ENCODE peak calls at places on chromosome 13, in eight cellular contexts. One of them, this sample, is unnamed.

GRCh38 chr13:108033800-108034707 is 181.3 kb downstream of the LIG4 start:
- DNase-seq in activated CD8-positive, alpha-beta memory T cell treated with anti-CD3 and anti-CD28 coated beads for 1 hour: no peak
- DNase-seq in AG04450: no peak
- DNase-seq in naive thymus-derived CD8-positive, alpha-beta T cell: no peak
- DNase-seq in left ventricle myocardium inferior: no peak
- DNase-seq in lower leg skin: no peak
- DNase-seq in AG20443: no peak
- DNase-seq in NCI-H2081: no peak
- DNase-seq in this sample: no peak

GRCh38 chr13:49869514-49869913 is 66.6 kb downstream of the SPRYD7 start:
- DNase-seq in lower leg skin: no peak
- DNase-seq in activated CD8-positive, alpha-beta memory T cell treated with anti-CD3 and anti-CD28 coated beads for 1 hour: no peak
- DNase-seq in AG20443: peak
- DNase-seq in AG04450: no peak
- DNase-seq in NCI-H2081: no peak
- DNase-seq in left ventricle myocardium inferior: no peak
- DNase-seq in naive thymus-derived CD8-positive, alpha-beta T cell: no peak
- DNase-seq in this sample: no peak

GRCh38 chr13:89457977-89458376 is 1786.8 kb downstream of the SLITRK5 start:
- DNase-seq in naive thymus-derived CD8-positive, alpha-beta T cell: no peak
- DNase-seq in lower leg skin: no peak
- DNase-seq in AG20443: peak
- DNase-seq in activated CD8-positive, alpha-beta memory T cell treated with anti-CD3 and anti-CD28 coated beads for 1 hour: no peak
- DNase-seq in left ventricle myocardium inferior: no peak
- DNase-seq in NCI-H2081: no peak
- DNase-seq in AG04450: peak
- DNase-seq in this sample: no peak

GRCh38 chr13:48236528-48237353 is 3.7 kb downstream of the ITM2B start:
- DNase-seq in activated CD8-positive, alpha-beta memory T cell treated with anti-CD3 and anti-CD28 coated beads for 1 hour: no peak
- DNase-seq in left ventricle myocardium inferior: no peak
- DNase-seq in AG20443: no peak
- DNase-seq in NCI-H2081: no peak
- DNase-seq in AG04450: no peak
- DNase-seq in naive thymus-derived CD8-positive, alpha-beta T cell: peak
- DNase-seq in lower leg skin: no peak
- DNase-seq in this sample: no peak

GRCh38 chr13:44224433-44225149 is 149.0 kb upstream of the SERP2 start:
- DNase-seq in NCI-H2081: no peak
- DNase-seq in AG04450: no peak
- DNase-seq in lower leg skin: no peak
- DNase-seq in AG20443: no peak
- DNase-seq in activated CD8-positive, alpha-beta memory T cell treated with anti-CD3 and anti-CD28 coated beads for 1 hour: no peak
- DNase-seq in left ventricle myocardium inferior: no peak
- DNase-seq in naive thymus-derived CD8-positive, alpha-beta T cell: no peak
- DNase-seq in this sample: no peak

GRCh38 chr13:46468570-46468969 is 81.5 kb upstream of the RUBCNL start:
- DNase-seq in naive thymus-derived CD8-positive, alpha-beta T cell: no peak
- DNase-seq in activated CD8-positive, alpha-beta memory T cell treated with anti-CD3 and anti-CD28 coated beads for 1 hour: no peak
- DNase-seq in AG20443: no peak
- DNase-seq in lower leg skin: no peak
- DNase-seq in AG04450: no peak
- DNase-seq in left ventricle myocardium inferior: no peak
- DNase-seq in NCI-H2081: no peak
- DNase-seq in this sample: no peak

GRCh38 chr13:21530656-21531055 is 71.6 kb upstream of the ZDHHC20 start:
- DNase-seq in lower leg skin: no peak
- DNase-seq in naive thymus-derived CD8-positive, alpha-beta T cell: no peak
- DNase-seq in AG20443: no peak
- DNase-seq in NCI-H2081: no peak
- DNase-seq in AG04450: no peak
- DNase-seq in left ventricle myocardium inferior: no peak
- DNase-seq in activated CD8-positive, alpha-beta memory T cell treated with anti-CD3 and anti-CD28 coated beads for 1 hour: no peak
- DNase-seq in this sample: no peak

GRCh38 chr13:109790071-109790470 is 3.7 kb upstream of the IRS2 start:
- DNase-seq in activated CD8-positive, alpha-beta memory T cell treated with anti-CD3 and anti-CD28 coated beads for 1 hour: no peak
- DNase-seq in left ventricle myocardium inferior: no peak
- DNase-seq in AG20443: no peak
- DNase-seq in NCI-H2081: no peak
- DNase-seq in lower leg skin: no peak
- DNase-seq in naive thymus-derived CD8-positive, alpha-beta T cell: no peak
- DNase-seq in AG04450: no peak
- DNase-seq in this sample: no peak

GRCh38 chr13:110731072-110731471 is 17.6 kb downstream of the ING1 start:
- DNase-seq in lower leg skin: no peak
- DNase-seq in naive thymus-derived CD8-positive, alpha-beta T cell: no peak
- DNase-seq in left ventricle myocardium inferior: no peak
- DNase-seq in AG20443: no peak
- DNase-seq in AG04450: no peak
- DNase-seq in NCI-H2081: no peak
- DNase-seq in activated CD8-positive, alpha-beta memory T cell treated with anti-CD3 and anti-CD28 coated beads for 1 hour: no peak
- DNase-seq in this sample: no peak

GRCh38 chr13:113879017-113879416 is 15.1 kb upstream of the GAS6 start:
- DNase-seq in lower leg skin: peak
- DNase-seq in activated CD8-positive, alpha-beta memory T cell treated with anti-CD3 and anti-CD28 coated beads for 1 hour: no peak
- DNase-seq in AG20443: no peak
- DNase-seq in AG04450: no peak
- DNase-seq in naive thymus-derived CD8-positive, alpha-beta T cell: no peak
- DNase-seq in NCI-H2081: peak
- DNase-seq in left ventricle myocardium inferior: no peak
- DNase-seq in this sample: no peak

GRCh38 chr13:73715910-73716257 is 418.3 kb downstream of the KLF12 start:
- DNase-seq in activated CD8-positive, alpha-beta memory T cell treated with anti-CD3 and anti-CD28 coated beads for 1 hour: no peak
- DNase-seq in NCI-H2081: no peak
- DNase-seq in naive thymus-derived CD8-positive, alpha-beta T cell: no peak
- DNase-seq in AG20443: no peak
- DNase-seq in AG04450: no peak
- DNase-seq in lower leg skin: no peak
- DNase-seq in left ventricle myocardium inferior: no peak
- DNase-seq in this sample: no peak

GRCh38 chr13:106177146-106177545 is 358.3 kb downstream of the EFNB2 start:
- DNase-seq in AG04450: no peak
- DNase-seq in naive thymus-derived CD8-positive, alpha-beta T cell: no peak
- DNase-seq in lower leg skin: no peak
- DNase-seq in NCI-H2081: no peak
- DNase-seq in activated CD8-positive, alpha-beta memory T cell treated with anti-CD3 and anti-CD28 coated beads for 1 hour: no peak
- DNase-seq in AG20443: no peak
- DNase-seq in left ventricle myocardium inferior: no peak
- DNase-seq in this sample: no peak

GRCh38 chr13:83716121-83716520 is 166.2 kb downstream of the SLITRK1 start:
- DNase-seq in lower leg skin: no peak
- DNase-seq in left ventricle myocardium inferior: no peak
- DNase-seq in NCI-H2081: no peak
- DNase-seq in naive thymus-derived CD8-positive, alpha-beta T cell: no peak
- DNase-seq in AG20443: no peak
- DNase-seq in activated CD8-positive, alpha-beta memory T cell treated with anti-CD3 and anti-CD28 coated beads for 1 hour: no peak
- DNase-seq in AG04450: no peak
- DNase-seq in this sample: no peak

GRCh38 chr13:111577429-111577828 is 257.0 kb downstream of the TEX29 start:
- DNase-seq in left ventricle myocardium inferior: no peak
- DNase-seq in NCI-H2081: no peak
- DNase-seq in naive thymus-derived CD8-positive, alpha-beta T cell: no peak
- DNase-seq in lower leg skin: no peak
- DNase-seq in AG20443: no peak
- DNase-seq in AG04450: no peak
- DNase-seq in activated CD8-positive, alpha-beta memory T cell treated with anti-CD3 and anti-CD28 coated beads for 1 hour: no peak
- DNase-seq in this sample: no peak

GRCh38 chr13:77429320-77430142 is 102.6 kb upstream of the MYCBP2 start:
- DNase-seq in AG20443: peak
- DNase-seq in AG04450: no peak
- DNase-seq in lower leg skin: no peak
- DNase-seq in activated CD8-positive, alpha-beta memory T cell treated with anti-CD3 and anti-CD28 coated beads for 1 hour: no peak
- DNase-seq in naive thymus-derived CD8-positive, alpha-beta T cell: no peak
- DNase-seq in left ventricle myocardium inferior: no peak
- DNase-seq in NCI-H2081: peak
- DNase-seq in this sample: peak